ENCODE peak calls at places on chromosome 11, in nine cellular contexts. N is gastrocnemius medialis; I is cardiac fibroblast; G is CD8-positive, alpha-beta T cell; Z is choroid plexus epithelial cell; S is testis; H is RWPE2; P is right lobe of liver; A is IMR-90. F is an unnamed sample.
A peak's percentile ranks its signal among the peaks of the same experiment; 100 is the strongest.

GRCh38 chr11:1051356-1052132 is 15.0 kb upstream of the MUC6 start:
- DNase-seq in Z (no peak), H (peak; percentile 38), P (peak; percentile 46), S (no peak), A (no peak), N (no peak), I (no peak), G (no peak), F (peak; percentile 42)

GRCh38 chr11:69868003-69868865 is 49.0 kb upstream of the FGF3 start:
- DNase-seq in N (no peak), I (no peak), A (no peak), H (no peak), P (no peak), Z (no peak), S (no peak), G (no peak), F (no peak)

GRCh38 chr11:105229257-105229656 is 89.7 kb upstream of the CARD18 start:
- DNase-seq in P (no peak), N (no peak), Z (peak; percentile 69), S (no peak), I (peak; percentile 65), A (peak; percentile 80), G (no peak), H (no peak), F (no peak)

GRCh38 chr11:114304065-114304464 is 7.9 kb downstream of the NNMT start:
- DNase-seq in S (no peak), P (no peak), Z (no peak), A (no peak), G (no peak), H (no peak), I (peak; percentile 28), N (no peak), F (no peak)

GRCh38 chr11:8910662-8911039 is 338 bp upstream of the AKIP1 start:
- DNase-seq in Z (no peak), S (no peak), N (no peak), G (no peak), H (no peak), A (no peak), I (no peak), P (no peak), F (no peak)

GRCh38 chr11:75280227-75280671 is 39.7 kb downstream of the TPBGL start:
- DNase-seq in N (peak; percentile 32), I (peak; percentile 83), A (peak; percentile 66), S (peak; percentile 89), Z (peak; percentile 80), P (peak; percentile 76), H (peak; percentile 49), G (peak; percentile 60), F (peak; percentile 59)

GRCh38 chr11:27420722-27421572 is 51.6 kb downstream of the LGR4 start:
- DNase-seq in Z (no peak), N (no peak), I (no peak), G (no peak), P (no peak), A (no peak), S (no peak), H (no peak), F (no peak)

GRCh38 chr11:34730544-34731295 is 109.8 kb downstream of the EHF start:
- DNase-seq in A (no peak), P (no peak), H (no peak), N (no peak), S (no peak), Z (no peak), I (no peak), G (no peak), F (no peak)

GRCh38 chr11:46162700-46163099 is 41.4 kb upstream of the PHF21A start:
- DNase-seq in G (no peak), N (no peak), I (no peak), Z (no peak), A (no peak), P (no peak), H (no peak), S (no peak), F (no peak)

GRCh38 chr11:118194835-118195627 is 18.6 kb upstream of the SCN2B start:
- DNase-seq in P (peak; percentile 88), H (no peak), N (peak; percentile 90), I (peak; percentile 77), G (no peak), S (peak; percentile 93), Z (peak; percentile 66), A (peak; percentile 64), F (no peak)

GRCh38 chr11:15594607-15595006 is 479.9 kb downstream of the INSC start:
- DNase-seq in N (no peak), P (no peak), A (no peak), G (no peak), S (no peak), Z (no peak), H (no peak), I (no peak), F (no peak)

GRCh38 chr11:63530021-63530420 is 6.6 kb upstream of the PLAAT4 start:
- DNase-seq in I (no peak), N (no peak), H (no peak), P (no peak), S (no peak), A (no peak), G (no peak), Z (no peak), F (no peak)

GRCh38 chr11:124739479-124740276 is at the start of gene NRGN:
- DNase-seq in S (peak; percentile 96), G (peak; percentile 53), I (peak; percentile 89), Z (peak; percentile 89), P (peak; percentile 92), H (peak; percentile 93), A (peak; percentile 82), N (peak; percentile 71), F (peak; percentile 75)

DNA sequence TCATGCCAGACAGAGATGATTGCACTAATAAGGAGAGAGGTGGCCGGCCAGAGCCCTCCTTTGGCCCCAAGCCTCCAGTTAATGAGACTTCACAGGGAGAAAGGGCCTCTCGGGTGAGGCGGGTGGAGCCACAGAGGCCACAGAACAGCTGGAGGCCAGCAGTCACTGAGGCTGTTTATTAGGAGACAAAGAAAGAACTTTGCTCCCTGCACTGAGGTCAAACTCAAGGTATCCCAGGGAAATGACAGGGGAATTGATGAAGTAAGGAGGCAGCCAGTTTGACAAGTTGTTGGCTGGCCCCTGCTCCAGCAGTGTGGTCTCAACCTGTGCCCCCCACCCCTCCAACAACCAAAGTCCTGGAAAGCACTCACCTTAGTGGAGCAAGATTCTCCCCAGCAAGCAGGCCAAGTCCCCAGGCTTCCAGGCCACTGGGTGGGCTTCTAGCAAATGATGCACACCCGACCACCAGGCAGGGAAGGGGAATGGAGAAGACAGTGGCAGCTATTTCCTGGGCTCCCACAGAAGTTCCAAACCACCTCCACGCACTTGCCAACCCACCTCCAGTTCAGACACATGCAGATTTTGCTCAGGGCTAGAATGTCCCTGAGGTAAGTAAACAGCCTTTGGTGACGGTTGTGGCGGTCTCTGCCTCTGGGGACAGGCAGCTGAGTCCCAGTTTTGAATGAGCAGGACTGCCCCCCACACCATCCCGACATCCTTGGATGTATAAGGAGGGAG is 53.2 kb downstream of the RPUSD4 start:
- DNase-seq in A (no peak), N (no peak), P (peak; percentile 26), H (no peak), S (no peak), Z (no peak), G (no peak), I (no peak), F (no peak)
- TF ChIP-seq CTCF in A (no peak), N (no peak), P (no peak), H (no peak), S (no peak), Z (no peak), G (no peak), I (no peak), F (no peak)

DNA sequence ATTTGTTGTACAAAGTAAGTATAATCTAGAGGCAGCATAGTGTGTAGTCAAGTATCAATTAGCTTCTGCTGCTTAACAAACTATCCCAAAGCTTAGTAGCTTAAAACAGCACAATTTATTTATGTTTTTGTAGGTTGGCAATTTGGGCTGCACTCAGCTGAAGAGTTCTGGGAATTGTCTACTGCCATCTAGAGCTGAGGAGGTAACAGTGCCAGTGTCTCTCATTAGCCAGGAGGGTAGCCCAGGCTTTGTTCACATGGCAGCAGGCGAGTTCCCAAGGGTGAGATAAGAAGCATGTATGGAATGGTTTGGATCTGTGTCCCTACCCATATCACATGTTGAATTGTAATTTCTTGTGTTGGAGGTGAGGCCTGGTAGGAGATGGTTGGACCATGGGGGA is 45.8 kb upstream of the SLN start:
- DNase-seq in H (no peak), P (no peak), Z (no peak), S (no peak), A (no peak), N (no peak), G (no peak), I (no peak), F (no peak)
- TF ChIP-seq CTCF in H (peak; percentile 8), P (no peak), Z (peak; percentile 34), S (no peak), A (no peak), N (peak; percentile 36), G (no peak), I (no peak), F (no peak)

GRCh38 chr11:91776660-91777059 is 448.0 kb upstream of the FAT3 start:
- DNase-seq in H (no peak), P (no peak), S (peak; percentile 27), A (no peak), N (no peak), Z (no peak), G (no peak), I (peak; percentile 1), F (no peak)

GRCh38 chr11:91778758-91779157 is 445.9 kb upstream of the FAT3 start:
- DNase-seq in H (no peak), A (no peak), Z (no peak), N (no peak), P (no peak), S (no peak), I (no peak), G (no peak), F (no peak)

GRCh38 chr11:91768783-91769182 is 455.8 kb upstream of the FAT3 start:
- DNase-seq in P (no peak), G (no peak), N (no peak), A (no peak), I (no peak), S (no peak), H (no peak), Z (no peak), F (no peak)

GRCh38 chr11:91773090-91773489 is 451.5 kb upstream of the FAT3 start:
- DNase-seq in H (no peak), G (no peak), I (peak; percentile 15), P (no peak), A (no peak), Z (no peak), S (no peak), N (no peak), F (no peak)
- TF ChIP-seq CTCF in H (peak; percentile 28), G (no peak), I (no peak), P (no peak), A (no peak), Z (no peak), S (no peak), N (no peak), F (no peak)

DNA sequence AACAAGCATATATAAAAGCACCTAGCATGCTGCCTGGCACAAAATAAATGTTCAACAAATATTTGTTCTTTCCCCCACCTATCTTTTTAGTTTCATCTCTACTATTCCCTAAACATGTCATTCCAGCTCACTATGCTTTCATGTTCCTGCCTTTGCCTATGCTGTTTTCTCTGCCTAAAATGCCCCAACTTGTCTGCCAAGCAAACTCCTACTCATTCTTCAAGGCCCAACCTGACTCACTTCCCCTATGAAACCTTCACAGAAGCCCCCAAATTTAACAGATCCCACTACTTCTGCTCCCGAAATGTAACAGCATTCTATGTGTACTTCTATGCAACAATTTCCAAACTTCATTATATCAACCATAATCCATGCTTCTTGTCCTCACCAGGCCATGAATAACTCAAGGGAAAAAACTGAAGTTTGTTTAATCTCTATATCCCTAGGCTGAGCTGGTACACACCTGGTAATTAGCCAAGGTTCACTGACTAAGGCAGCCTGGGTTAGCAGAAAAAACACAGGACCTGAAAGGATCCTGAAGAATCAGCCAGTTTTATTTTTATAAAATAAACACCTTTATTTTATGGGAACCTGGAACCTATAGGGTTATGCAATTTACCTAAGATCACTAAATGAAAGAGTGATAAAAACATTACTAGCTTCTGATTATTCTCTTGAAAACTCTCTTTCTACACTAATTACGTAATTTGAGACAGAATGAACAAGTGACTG is 72.2 kb downstream of the PAK1 start:
- DNase-seq in G (no peak), H (no peak), S (no peak), N (no peak), P (no peak), Z (no peak), I (no peak), A (no peak), F (no peak)
- TF ChIP-seq CTCF in G (no peak), H (no peak), S (no peak), N (no peak), P (no peak), Z (no peak), I (no peak), A (no peak), F (no peak)